ENCODE peak calls at places on chromosomes 6 and 20, in ten cellular contexts. One of them, this sample, is unnamed. For H3K27me3, the result is how much of the 10 kb centered on the place peaks cover.

GRCh38 chr20:40687384-40688128 is 1.5 kb downstream of the MAFB start:
- DNase-seq in GM06990: no peak
- DNase-seq in prostate gland: peak
- DNase-seq in tibial artery: peak
- DNase-seq in cardiac muscle cell: peak
- DNase-seq in H9: peak
- DNase-seq in PC-3: no peak
- DNase-seq in upper lobe of right lung: peak
- DNase-seq in heart left ventricle: peak
- DNase-seq in tibial nerve: no peak
- DNase-seq in this sample: no peak

GRCh38 chr6:149246691-149247384 is 70.7 kb upstream of the TAB2 start:
- DNase-seq in cardiac muscle cell: no peak
- DNase-seq in GM06990: peak
- DNase-seq in PC-3: no peak
- DNase-seq in heart left ventricle: peak
- DNase-seq in tibial artery: no peak
- DNase-seq in tibial nerve: no peak
- DNase-seq in prostate gland: no peak
- DNase-seq in H9: no peak
- DNase-seq in upper lobe of right lung: no peak
- DNase-seq in this sample: no peak

GRCh38 chr6:108627692-108628565 is 67.2 kb downstream of the FOXO3 start:
- DNase-seq in prostate gland: no peak
- DNase-seq in tibial artery: no peak
- DNase-seq in heart left ventricle: no peak
- DNase-seq in GM06990: no peak
- DNase-seq in PC-3: peak
- DNase-seq in H9: no peak
- DNase-seq in upper lobe of right lung: no peak
- DNase-seq in tibial nerve: no peak
- DNase-seq in cardiac muscle cell: no peak
- DNase-seq in this sample: no peak

GRCh38 chr6:93849857-93850256 is 430.5 kb upstream of the EPHA7 start:
- DNase-seq in prostate gland: no peak
- DNase-seq in PC-3: no peak
- DNase-seq in H9: no peak
- DNase-seq in tibial artery: no peak
- DNase-seq in heart left ventricle: no peak
- DNase-seq in upper lobe of right lung: no peak
- DNase-seq in GM06990: no peak
- DNase-seq in cardiac muscle cell: no peak
- DNase-seq in tibial nerve: no peak
- DNase-seq in this sample: no peak

GRCh38 chr6:128600397-128600951 is 80.1 kb upstream of the PTPRK start:
- DNase-seq in heart left ventricle: no peak
- DNase-seq in tibial nerve: no peak
- DNase-seq in cardiac muscle cell: no peak
- DNase-seq in GM06990: peak
- DNase-seq in upper lobe of right lung: no peak
- DNase-seq in prostate gland: no peak
- DNase-seq in PC-3: peak
- DNase-seq in H9: no peak
- DNase-seq in tibial artery: no peak
- DNase-seq in this sample: peak

GRCh38 chr20:48604426-48604825 is 223.4 kb downstream of the PREX1 start:
- DNase-seq in H9: no peak
- DNase-seq in cardiac muscle cell: no peak
- DNase-seq in upper lobe of right lung: peak
- DNase-seq in GM06990: no peak
- DNase-seq in prostate gland: no peak
- DNase-seq in tibial artery: peak
- DNase-seq in PC-3: no peak
- DNase-seq in heart left ventricle: no peak
- DNase-seq in tibial nerve: no peak
- DNase-seq in this sample: no peak

GRCh38 chr20:55561259-55561658 is 444.1 kb downstream of the CBLN4 start:
- DNase-seq in GM06990: no peak
- DNase-seq in tibial artery: no peak
- DNase-seq in prostate gland: no peak
- DNase-seq in heart left ventricle: no peak
- DNase-seq in PC-3: peak
- DNase-seq in cardiac muscle cell: no peak
- DNase-seq in tibial nerve: no peak
- DNase-seq in upper lobe of right lung: no peak
- DNase-seq in H9: no peak
- DNase-seq in this sample: no peak

GRCh38 chr6:70592391-70593117 is 25.8 kb downstream of the SDHAF4 start:
- DNase-seq in tibial artery: no peak
- DNase-seq in tibial nerve: no peak
- DNase-seq in cardiac muscle cell: no peak
- DNase-seq in prostate gland: no peak
- DNase-seq in GM06990: no peak
- DNase-seq in heart left ventricle: no peak
- DNase-seq in upper lobe of right lung: no peak
- DNase-seq in H9: no peak
- DNase-seq in PC-3: no peak
- DNase-seq in this sample: no peak

GRCh38 chr6:159151266-159151855 is 17.8 kb upstream of the FNDC1 start:
- DNase-seq in prostate gland: no peak
- DNase-seq in PC-3: peak
- DNase-seq in heart left ventricle: no peak
- DNase-seq in H9: no peak
- DNase-seq in cardiac muscle cell: peak
- DNase-seq in GM06990: no peak
- DNase-seq in tibial artery: no peak
- DNase-seq in tibial nerve: no peak
- DNase-seq in upper lobe of right lung: no peak
- DNase-seq in this sample: no peak

GRCh38 chr6:14984454-14984853 is 261.4 kb upstream of the JARID2 start:
- DNase-seq in prostate gland: no peak
- DNase-seq in cardiac muscle cell: peak
- DNase-seq in upper lobe of right lung: peak
- DNase-seq in tibial nerve: peak
- DNase-seq in PC-3: no peak
- DNase-seq in H9: no peak
- DNase-seq in tibial artery: no peak
- DNase-seq in heart left ventricle: no peak
- DNase-seq in GM06990: no peak
- DNase-seq in this sample: no peak

GRCh38 chr20:48621256-48622078 is 206.3 kb downstream of the PREX1 start:
- DNase-seq in prostate gland: no peak
- DNase-seq in H9: no peak
- DNase-seq in tibial nerve: no peak
- DNase-seq in cardiac muscle cell: no peak
- DNase-seq in heart left ventricle: no peak
- DNase-seq in upper lobe of right lung: peak
- DNase-seq in tibial artery: no peak
- DNase-seq in PC-3: peak
- DNase-seq in GM06990: no peak
- DNase-seq in this sample: no peak

GRCh38 chr20:9294081-9294480 is 220.3 kb upstream of the LAMP5 start:
- DNase-seq in upper lobe of right lung: no peak
- DNase-seq in heart left ventricle: no peak
- DNase-seq in GM06990: no peak
- DNase-seq in tibial artery: no peak
- DNase-seq in tibial nerve: no peak
- DNase-seq in cardiac muscle cell: no peak
- DNase-seq in PC-3: peak
- DNase-seq in H9: no peak
- DNase-seq in prostate gland: no peak
- DNase-seq in this sample: no peak

GRCh38 chr6:1625352-1625773 is 15.6 kb downstream of the FOXC1 start:
- DNase-seq in tibial nerve: no peak
- DNase-seq in prostate gland: no peak
- DNase-seq in H9: no peak
- DNase-seq in heart left ventricle: no peak
- DNase-seq in cardiac muscle cell: no peak
- DNase-seq in GM06990: no peak
- DNase-seq in PC-3: no peak
- DNase-seq in upper lobe of right lung: no peak
- DNase-seq in tibial artery: no peak
- DNase-seq in this sample: no peak

GRCh38 chr6:1623769-1624070 is 14.0 kb downstream of the FOXC1 start:
- DNase-seq in tibial nerve: no peak
- DNase-seq in upper lobe of right lung: no peak
- DNase-seq in GM06990: no peak
- DNase-seq in tibial artery: no peak
- DNase-seq in cardiac muscle cell: no peak
- DNase-seq in prostate gland: no peak
- DNase-seq in H9: no peak
- DNase-seq in PC-3: no peak
- DNase-seq in heart left ventricle: no peak
- DNase-seq in this sample: no peak

GRCh38 chr6:1624848-1625341 is 15.2 kb downstream of the FOXC1 start:
- DNase-seq in H9: no peak
- DNase-seq in tibial nerve: no peak
- DNase-seq in GM06990: no peak
- DNase-seq in PC-3: no peak
- DNase-seq in heart left ventricle: peak
- DNase-seq in prostate gland: no peak
- DNase-seq in tibial artery: peak
- DNase-seq in upper lobe of right lung: no peak
- DNase-seq in cardiac muscle cell: peak
- DNase-seq in this sample: no peak

GRCh38 chr6:1622851-1623768 is 13.4 kb downstream of the FOXC1 start:
- DNase-seq in upper lobe of right lung: no peak
- DNase-seq in cardiac muscle cell: no peak
- DNase-seq in H9: no peak
- DNase-seq in PC-3: no peak
- DNase-seq in prostate gland: no peak
- DNase-seq in tibial nerve: no peak
- DNase-seq in GM06990: no peak
- DNase-seq in tibial artery: peak
- DNase-seq in heart left ventricle: no peak
- DNase-seq in this sample: no peak

DNA sequence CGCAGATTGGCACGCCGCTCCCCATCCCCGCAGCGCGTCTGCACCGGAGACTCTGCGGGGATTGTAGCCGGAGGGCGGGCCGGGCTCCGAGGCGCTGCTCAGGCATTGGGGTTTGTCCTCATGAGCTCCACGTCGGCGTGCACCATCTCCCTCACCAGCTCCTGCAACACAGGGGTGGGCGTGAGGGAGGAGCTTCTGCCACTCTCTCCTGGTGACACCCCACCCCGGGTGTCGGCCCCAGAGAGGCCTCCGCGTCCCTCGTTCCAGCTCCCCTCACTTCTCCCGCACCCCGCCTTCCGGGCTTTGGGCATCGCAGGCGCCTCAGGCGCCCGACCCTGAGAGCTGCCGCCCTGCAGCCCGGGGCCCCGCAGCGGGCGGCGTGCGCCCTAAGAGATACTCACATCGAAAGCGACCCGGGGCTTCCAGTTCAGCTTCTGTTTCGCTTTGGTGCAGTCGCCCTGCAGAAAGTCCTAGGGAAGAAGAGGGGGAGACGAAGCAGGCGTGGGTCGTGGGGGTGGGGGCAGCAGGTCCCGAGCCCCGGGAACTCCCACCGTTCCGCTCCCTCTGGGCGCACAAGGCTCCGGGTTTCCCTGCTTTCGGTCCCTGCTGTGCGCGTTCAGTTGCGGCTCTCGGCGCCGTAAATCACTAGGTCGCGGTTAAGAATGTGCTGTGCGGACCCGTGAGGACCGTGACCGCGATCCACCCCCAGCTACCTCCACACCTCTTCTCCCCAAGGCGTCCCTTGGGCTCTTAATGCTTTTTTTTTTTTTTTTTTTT is 14.5 kb downstream of the FOXC1 start:
- DNase-seq in prostate gland: no peak
- DNase-seq in tibial artery: peak
- DNase-seq in tibial nerve: no peak
- DNase-seq in upper lobe of right lung: no peak
- DNase-seq in H9: no peak
- DNase-seq in heart left ventricle: peak
- DNase-seq in cardiac muscle cell: no peak
- DNase-seq in GM06990: no peak
- DNase-seq in PC-3: no peak
- DNase-seq in this sample: no peak
- H3K27me3 ChIP-seq in prostate gland: under half
- H3K27me3 ChIP-seq in tibial artery: under half
- H3K27me3 ChIP-seq in tibial nerve: half or more
- H3K27me3 ChIP-seq in upper lobe of right lung: half or more
- H3K27me3 ChIP-seq in H9: half or more
- H3K27me3 ChIP-seq in heart left ventricle: under half
- H3K27me3 ChIP-seq in cardiac muscle cell: half or more
- H3K27me3 ChIP-seq in GM06990: under half
- H3K27me3 ChIP-seq in PC-3: under half
- H3K27me3 ChIP-seq in this sample: under half

GRCh38 chr6:77466055-77467028 is 3.1 kb upstream of the HTR1B start:
- DNase-seq in upper lobe of right lung: peak
- DNase-seq in heart left ventricle: peak
- DNase-seq in tibial nerve: no peak
- DNase-seq in cardiac muscle cell: peak
- DNase-seq in PC-3: peak
- DNase-seq in prostate gland: peak
- DNase-seq in GM06990: peak
- DNase-seq in H9: peak
- DNase-seq in tibial artery: peak
- DNase-seq in this sample: no peak
- TF ChIP-seq CTCF in upper lobe of right lung: peak
- TF ChIP-seq CTCF in heart left ventricle: peak
- TF ChIP-seq CTCF in tibial nerve: peak
- TF ChIP-seq CTCF in cardiac muscle cell: peak
- TF ChIP-seq CTCF in PC-3: peak
- TF ChIP-seq CTCF in prostate gland: peak
- TF ChIP-seq CTCF in GM06990: peak
- TF ChIP-seq CTCF in H9: peak
- TF ChIP-seq CTCF in tibial artery: peak
- TF ChIP-seq CTCF in this sample: peak

DNA sequence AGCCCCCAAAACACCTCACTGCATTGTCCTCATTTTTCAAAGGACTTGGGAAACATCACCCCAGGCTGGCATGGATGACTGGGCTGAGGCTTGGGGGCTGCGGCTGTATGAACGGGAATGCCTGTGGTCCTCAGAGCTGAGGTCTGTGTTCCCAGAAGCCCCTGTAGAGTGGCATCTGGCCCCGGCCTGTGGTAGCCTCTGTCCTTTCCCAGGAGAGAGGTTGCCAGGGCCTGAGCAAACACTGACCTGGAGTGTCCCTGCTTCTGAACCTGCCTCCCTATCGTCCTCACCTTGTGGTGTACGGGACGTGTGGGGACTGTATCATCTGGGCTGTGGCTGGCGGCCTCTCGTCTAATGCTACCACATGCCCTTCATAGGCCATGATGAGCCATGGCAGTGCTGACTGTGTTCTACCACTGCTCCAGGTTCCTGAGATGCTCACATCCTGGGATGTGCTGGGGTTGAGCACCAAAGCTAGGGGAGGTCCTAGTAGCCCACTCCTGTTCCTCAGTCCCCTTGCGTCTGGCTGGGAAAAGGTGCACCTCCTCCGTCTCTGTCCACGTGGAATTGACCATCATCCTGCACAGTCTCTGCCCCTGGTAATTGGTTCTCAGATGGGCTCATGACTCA is 27.5 kb downstream of the PHACTR3 start:
- DNase-seq in tibial artery: no peak
- DNase-seq in PC-3: no peak
- DNase-seq in upper lobe of right lung: no peak
- DNase-seq in H9: no peak
- DNase-seq in GM06990: no peak
- DNase-seq in tibial nerve: no peak
- DNase-seq in cardiac muscle cell: no peak
- DNase-seq in heart left ventricle: no peak
- DNase-seq in prostate gland: no peak
- DNase-seq in this sample: no peak
- H3K27me3 ChIP-seq in tibial artery: under half
- H3K27me3 ChIP-seq in PC-3: half or more
- H3K27me3 ChIP-seq in upper lobe of right lung: under half
- H3K27me3 ChIP-seq in H9: under half
- H3K27me3 ChIP-seq in GM06990: under half
- H3K27me3 ChIP-seq in tibial nerve: under half
- H3K27me3 ChIP-seq in cardiac muscle cell: under half
- H3K27me3 ChIP-seq in heart left ventricle: under half
- H3K27me3 ChIP-seq in prostate gland: under half
- H3K27me3 ChIP-seq in this sample: under half

GRCh38 chr6:105136433-105137350 is 43.1 kb downstream of the POPDC3 start:
- DNase-seq in GM06990: peak
- DNase-seq in tibial artery: peak
- DNase-seq in prostate gland: peak
- DNase-seq in PC-3: no peak
- DNase-seq in heart left ventricle: peak
- DNase-seq in H9: peak
- DNase-seq in upper lobe of right lung: peak
- DNase-seq in cardiac muscle cell: peak
- DNase-seq in tibial nerve: peak
- DNase-seq in this sample: no peak
- TF ChIP-seq CTCF in GM06990: no peak
- TF ChIP-seq CTCF in tibial artery: peak
- TF ChIP-seq CTCF in prostate gland: peak
- TF ChIP-seq CTCF in PC-3: no peak
- TF ChIP-seq CTCF in heart left ventricle: no peak
- TF ChIP-seq CTCF in H9: peak
- TF ChIP-seq CTCF in upper lobe of right lung: peak
- TF ChIP-seq CTCF in cardiac muscle cell: peak
- TF ChIP-seq CTCF in tibial nerve: no peak
- TF ChIP-seq CTCF in this sample: peak